ENCODE peak calls at places on chromosomes 16 and 17, in six cellular contexts. One of them, this sample, is unnamed.

GRCh38 chr17:6843241-6843890 is 11.8 kb upstream of the TEKT1 start:
- DNase-seq in A549: peak; percentile 74
- DNase-seq in left ventricle myocardium inferior: no peak
- DNase-seq in IMR-90: peak; percentile 52
- DNase-seq in CD8-positive, alpha-beta T cell: no peak
- DNase-seq in tibial nerve: no peak
- DNase-seq in this sample: no peak

GRCh38 chr17:79251824-79252223 is 177.2 kb downstream of the ENGASE start:
- DNase-seq in A549: no peak
- DNase-seq in left ventricle myocardium inferior: no peak
- DNase-seq in IMR-90: no peak
- DNase-seq in CD8-positive, alpha-beta T cell: no peak
- DNase-seq in tibial nerve: no peak
- DNase-seq in this sample: no peak

GRCh38 chr17:72724375-72724774 is 368.1 kb downstream of the SLC39A11 start:
- DNase-seq in A549: no peak
- DNase-seq in left ventricle myocardium inferior: no peak
- DNase-seq in IMR-90: peak; percentile 66
- DNase-seq in CD8-positive, alpha-beta T cell: no peak
- DNase-seq in tibial nerve: no peak
- DNase-seq in this sample: no peak

GRCh38 chr16:65106792-65107191 is 15.1 kb downstream of the CDH11 start:
- DNase-seq in A549: no peak
- DNase-seq in left ventricle myocardium inferior: no peak
- DNase-seq in IMR-90: peak; percentile 63
- DNase-seq in CD8-positive, alpha-beta T cell: no peak
- DNase-seq in tibial nerve: no peak
- DNase-seq in this sample: no peak

GRCh38 chr16:12573730-12574383 is 229.8 kb downstream of the CPPED1 start:
- DNase-seq in A549: peak; percentile 71
- DNase-seq in left ventricle myocardium inferior: peak; percentile 34
- DNase-seq in IMR-90: no peak
- DNase-seq in CD8-positive, alpha-beta T cell: peak; percentile 61
- DNase-seq in tibial nerve: no peak
- DNase-seq in this sample: no peak

GRCh38 chr17:4678448-4679026 is 25.4 kb downstream of the PELP1 start:
- DNase-seq in A549: peak; percentile 78
- DNase-seq in left ventricle myocardium inferior: no peak
- DNase-seq in IMR-90: peak; percentile 96
- DNase-seq in CD8-positive, alpha-beta T cell: no peak
- DNase-seq in tibial nerve: no peak
- DNase-seq in this sample: no peak

GRCh38 chr17:74156878-74157277 is 46.6 kb upstream of the RPL38 start:
- DNase-seq in A549: no peak
- DNase-seq in left ventricle myocardium inferior: no peak
- DNase-seq in IMR-90: no peak
- DNase-seq in CD8-positive, alpha-beta T cell: no peak
- DNase-seq in tibial nerve: no peak
- DNase-seq in this sample: no peak

GRCh38 chr16:66714659-66715307 is 18.2 kb upstream of the CMTM4 start:
- DNase-seq in A549: no peak
- DNase-seq in left ventricle myocardium inferior: no peak
- DNase-seq in IMR-90: no peak
- DNase-seq in CD8-positive, alpha-beta T cell: no peak
- DNase-seq in tibial nerve: no peak
- DNase-seq in this sample: no peak

GRCh38 chr16:89473791-89474414 is 16.5 kb downstream of the ANKRD11 start:
- DNase-seq in A549: no peak
- DNase-seq in left ventricle myocardium inferior: no peak
- DNase-seq in IMR-90: peak; percentile 56
- DNase-seq in CD8-positive, alpha-beta T cell: no peak
- DNase-seq in tibial nerve: no peak
- DNase-seq in this sample: no peak

GRCh38 chr17:73196500-73196899 is 3.6 kb downstream of the COG1 start:
- DNase-seq in A549: peak; percentile 61
- DNase-seq in left ventricle myocardium inferior: no peak
- DNase-seq in IMR-90: no peak
- DNase-seq in CD8-positive, alpha-beta T cell: no peak
- DNase-seq in tibial nerve: no peak
- DNase-seq in this sample: no peak

GRCh38 chr16:89282523-89282922 is 65.0 kb downstream of the ZNF778 start:
- DNase-seq in A549: no peak
- DNase-seq in left ventricle myocardium inferior: no peak
- DNase-seq in IMR-90: no peak
- DNase-seq in CD8-positive, alpha-beta T cell: no peak
- DNase-seq in tibial nerve: no peak
- DNase-seq in this sample: no peak

GRCh38 chr16:67530013-67530939 is 1.6 kb downstream of the RIPOR1 start:
- DNase-seq in A549: no peak
- DNase-seq in left ventricle myocardium inferior: peak; percentile 82
- DNase-seq in IMR-90: peak; percentile 76
- DNase-seq in CD8-positive, alpha-beta T cell: no peak
- DNase-seq in tibial nerve: peak; percentile 44
- DNase-seq in this sample: peak; percentile 96

GRCh38 chr17:38448208-38448776 is 20.0 kb downstream of the ARHGAP23 start:
- DNase-seq in A549: no peak
- DNase-seq in left ventricle myocardium inferior: no peak
- DNase-seq in IMR-90: peak; percentile 46
- DNase-seq in CD8-positive, alpha-beta T cell: no peak
- DNase-seq in tibial nerve: no peak
- DNase-seq in this sample: no peak

GRCh38 chr16:19115148-19116021 is 1.6 kb downstream of the ITPRIPL2 start:
- DNase-seq in A549: no peak
- DNase-seq in left ventricle myocardium inferior: peak; percentile 53
- DNase-seq in IMR-90: no peak
- DNase-seq in CD8-positive, alpha-beta T cell: no peak
- DNase-seq in tibial nerve: no peak
- DNase-seq in this sample: peak; percentile 71

GRCh38 chr17:7587420-7587786 is 2.5 kb downstream of the SOX15 start:
- DNase-seq in A549: no peak
- DNase-seq in left ventricle myocardium inferior: no peak
- DNase-seq in IMR-90: peak; percentile 98
- DNase-seq in CD8-positive, alpha-beta T cell: no peak
- DNase-seq in tibial nerve: no peak
- DNase-seq in this sample: no peak

GRCh38 chr17:78315355-78316114 is 44.3 kb downstream of the SOCS3 start:
- DNase-seq in A549: peak; percentile 94
- DNase-seq in left ventricle myocardium inferior: peak; percentile 76
- DNase-seq in IMR-90: peak; percentile 92
- DNase-seq in CD8-positive, alpha-beta T cell: no peak
- DNase-seq in tibial nerve: peak; percentile 86
- DNase-seq in this sample: peak; percentile 97

GRCh38 chr17:3828151-3828851 is 17.7 kb downstream of the NCBP3 start:
- DNase-seq in A549: no peak
- DNase-seq in left ventricle myocardium inferior: no peak
- DNase-seq in IMR-90: peak; percentile 86
- DNase-seq in CD8-positive, alpha-beta T cell: no peak
- DNase-seq in tibial nerve: no peak
- DNase-seq in this sample: no peak

GRCh38 chr16:14315683-14316320 is 244.7 kb downstream of the MRTFB start:
- DNase-seq in A549: no peak
- DNase-seq in left ventricle myocardium inferior: no peak
- DNase-seq in IMR-90: no peak
- DNase-seq in CD8-positive, alpha-beta T cell: no peak
- DNase-seq in tibial nerve: no peak
- DNase-seq in this sample: no peak

GRCh38 chr17:40345161-40346034 is 19.1 kb downstream of the GJD3 start:
- DNase-seq in A549: peak; percentile 72
- DNase-seq in left ventricle myocardium inferior: peak; percentile 84
- DNase-seq in IMR-90: peak; percentile 51
- DNase-seq in CD8-positive, alpha-beta T cell: no peak
- DNase-seq in tibial nerve: no peak
- DNase-seq in this sample: peak; percentile 94

GRCh38 chr16:53821957-53822625 is 118.1 kb downstream of the FTO start:
- DNase-seq in A549: peak; percentile 45
- DNase-seq in left ventricle myocardium inferior: no peak
- DNase-seq in IMR-90: peak; percentile 80
- DNase-seq in CD8-positive, alpha-beta T cell: no peak
- DNase-seq in tibial nerve: no peak
- DNase-seq in this sample: no peak
- TF ChIP-seq CTCF in A549: no peak
- TF ChIP-seq CTCF in left ventricle myocardium inferior: no peak
- TF ChIP-seq CTCF in IMR-90: no peak
- TF ChIP-seq CTCF in CD8-positive, alpha-beta T cell: no peak
- TF ChIP-seq CTCF in tibial nerve: no peak
- TF ChIP-seq CTCF in this sample: no peak

GRCh38 chr16:57479422-57480126 is 6.7 kb downstream of the DOK4 start:
- DNase-seq in A549: peak; percentile 82
- DNase-seq in left ventricle myocardium inferior: peak; percentile 58
- DNase-seq in IMR-90: peak; percentile 54
- DNase-seq in CD8-positive, alpha-beta T cell: no peak
- DNase-seq in tibial nerve: no peak
- DNase-seq in this sample: no peak
- H3K4me3 ChIP-seq in A549: peak overlapping the region; percentile 48
- H3K4me3 ChIP-seq in left ventricle myocardium inferior: peak overlapping the region; percentile 69
- H3K4me3 ChIP-seq in IMR-90: peak overlapping the region; percentile 42
- H3K4me3 ChIP-seq in CD8-positive, alpha-beta T cell: no peak overlapping the region
- H3K4me3 ChIP-seq in tibial nerve: peak overlapping the region; percentile 58
- H3K4me3 ChIP-seq in this sample: peak overlapping the region; percentile 70

DNA sequence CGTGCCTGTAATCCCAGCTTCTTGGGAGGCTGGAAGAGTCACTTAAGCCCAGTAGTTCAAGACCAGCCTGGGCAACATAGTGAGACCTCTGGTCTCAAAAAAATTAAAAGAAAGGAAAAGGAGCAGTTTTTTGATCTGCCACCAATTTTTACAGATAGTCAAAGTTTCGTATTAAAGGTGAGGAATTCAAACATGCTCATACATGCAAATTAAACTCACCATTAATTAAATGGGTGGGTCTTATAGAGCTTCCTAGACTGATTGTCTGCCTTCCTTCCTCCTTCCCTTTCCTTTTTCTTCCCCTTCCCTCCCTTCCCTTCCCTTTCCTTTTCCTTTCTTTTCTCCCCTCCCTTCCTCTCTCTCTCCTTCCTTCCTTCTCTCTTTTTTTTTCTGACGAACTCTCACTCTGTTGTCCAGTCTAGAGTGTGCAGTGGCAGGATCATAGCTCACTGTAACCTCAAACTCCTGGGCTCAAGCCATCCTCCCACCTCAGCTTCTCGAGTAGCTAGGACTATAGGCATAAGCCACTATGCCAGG is 36.4 kb upstream of the VPS4A start:
- DNase-seq in A549: no peak
- DNase-seq in left ventricle myocardium inferior: no peak
- DNase-seq in IMR-90: no peak
- DNase-seq in CD8-positive, alpha-beta T cell: no peak
- DNase-seq in tibial nerve: no peak
- DNase-seq in this sample: no peak
- TF ChIP-seq CTCF in A549: no peak
- TF ChIP-seq CTCF in left ventricle myocardium inferior: no peak
- TF ChIP-seq CTCF in IMR-90: no peak
- TF ChIP-seq CTCF in CD8-positive, alpha-beta T cell: no peak
- TF ChIP-seq CTCF in tibial nerve: no peak
- TF ChIP-seq CTCF in this sample: no peak

DNA sequence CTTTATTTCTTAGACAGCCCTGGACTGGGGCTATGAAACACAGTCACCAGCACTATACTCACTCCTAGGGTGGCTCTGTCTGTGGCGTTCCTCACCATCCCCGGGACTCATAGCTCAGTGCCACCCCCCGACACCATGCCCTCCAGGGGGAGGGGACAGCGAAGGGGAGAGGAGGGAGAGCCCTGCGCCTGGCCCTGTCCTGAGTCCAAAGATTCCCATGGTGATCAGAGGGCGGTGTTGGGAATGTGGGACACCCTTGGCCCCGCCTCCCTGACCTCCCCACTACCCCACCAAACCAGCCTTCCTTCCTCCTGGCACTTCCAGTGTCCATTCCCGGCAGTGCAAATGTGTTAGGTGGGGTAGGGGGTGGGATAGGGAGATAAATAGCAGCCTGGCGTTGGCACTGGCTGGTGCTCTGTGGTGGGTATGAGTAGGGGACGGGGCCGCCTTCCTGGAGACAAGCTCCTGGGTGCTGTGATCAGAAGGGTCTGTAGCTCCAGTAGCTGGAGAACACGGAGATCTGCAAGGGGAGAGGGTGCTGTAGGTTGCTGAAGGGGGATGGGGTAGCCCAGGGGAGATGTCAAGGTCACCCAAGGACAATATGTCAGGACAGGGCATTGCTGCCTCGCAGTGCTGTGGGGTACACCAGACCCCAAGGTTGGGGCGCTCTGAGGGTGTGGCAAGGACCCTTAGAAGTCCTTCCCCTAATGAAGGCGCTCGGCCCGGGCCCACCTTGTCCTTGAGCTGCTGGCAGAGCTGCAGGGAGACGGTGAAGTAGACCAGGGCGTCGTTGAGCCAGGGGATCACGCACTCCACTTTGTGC is 2.0 kb downstream of the SMIM22 start:
- DNase-seq in A549: no peak
- DNase-seq in left ventricle myocardium inferior: no peak
- DNase-seq in IMR-90: no peak
- DNase-seq in CD8-positive, alpha-beta T cell: no peak
- DNase-seq in tibial nerve: no peak
- DNase-seq in this sample: peak; percentile 63
- H3K4me3 ChIP-seq in A549: no peak overlapping the region
- H3K4me3 ChIP-seq in left ventricle myocardium inferior: no peak overlapping the region
- H3K4me3 ChIP-seq in IMR-90: no peak overlapping the region
- H3K4me3 ChIP-seq in CD8-positive, alpha-beta T cell: no peak overlapping the region
- H3K4me3 ChIP-seq in tibial nerve: no peak overlapping the region
- H3K4me3 ChIP-seq in this sample: no peak overlapping the region

GRCh38 chr16:30418350-30419181 is 11.2 kb downstream of the ZNF771 start:
- DNase-seq in A549: peak; percentile 36
- DNase-seq in left ventricle myocardium inferior: no peak
- DNase-seq in IMR-90: no peak
- DNase-seq in CD8-positive, alpha-beta T cell: no peak
- DNase-seq in tibial nerve: no peak
- DNase-seq in this sample: no peak
- TF ChIP-seq CTCF in A549: peak; percentile 3
- TF ChIP-seq CTCF in left ventricle myocardium inferior: no peak
- TF ChIP-seq CTCF in IMR-90: no peak
- TF ChIP-seq CTCF in CD8-positive, alpha-beta T cell: no peak
- TF ChIP-seq CTCF in tibial nerve: no peak
- TF ChIP-seq CTCF in this sample: no peak

DNA sequence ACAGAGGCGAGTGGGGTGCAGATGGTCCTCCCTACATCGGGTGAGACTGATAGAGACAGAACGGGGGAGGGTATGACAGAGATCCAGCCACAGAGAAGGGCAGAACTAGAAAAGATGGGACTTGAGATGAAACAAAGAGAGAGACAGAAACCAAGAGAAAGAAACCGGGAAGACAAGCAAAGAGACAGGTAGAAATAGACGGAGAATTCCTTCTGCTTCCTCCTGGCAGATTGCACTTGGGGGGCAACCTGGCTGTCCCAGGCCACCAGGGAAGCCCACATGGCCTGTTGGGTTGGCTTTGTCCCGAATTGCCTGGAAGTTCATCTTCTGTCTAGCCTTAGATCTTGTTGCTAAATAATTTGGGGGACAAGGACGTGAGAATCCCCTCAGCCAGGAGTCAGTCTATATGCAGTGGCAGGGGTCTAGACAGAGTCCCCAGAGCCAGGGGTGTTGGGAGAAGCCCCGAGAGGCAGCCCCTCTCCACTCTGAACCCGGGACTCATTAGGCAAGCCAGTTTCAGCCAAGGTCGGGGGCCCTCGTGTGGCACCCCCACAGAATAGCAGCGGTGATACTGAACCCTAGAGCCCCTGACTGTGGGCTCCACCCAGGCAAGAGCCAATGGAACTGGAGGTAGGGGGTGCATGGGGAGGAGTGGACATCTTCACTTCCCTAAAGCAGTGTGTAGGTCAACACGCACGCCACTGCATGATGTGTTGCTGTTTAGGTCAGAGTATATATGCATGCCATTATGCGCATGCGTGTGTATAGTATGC is 626 bp upstream of the TSPOAP1 start:
- DNase-seq in A549: no peak
- DNase-seq in left ventricle myocardium inferior: peak; percentile 30
- DNase-seq in IMR-90: no peak
- DNase-seq in CD8-positive, alpha-beta T cell: peak; percentile 90
- DNase-seq in tibial nerve: no peak
- DNase-seq in this sample: peak; percentile 81
- H3K4me3 ChIP-seq in A549: no peak overlapping the region
- H3K4me3 ChIP-seq in left ventricle myocardium inferior: no peak overlapping the region
- H3K4me3 ChIP-seq in IMR-90: no peak overlapping the region
- H3K4me3 ChIP-seq in CD8-positive, alpha-beta T cell: peak overlapping the region; percentile 90
- H3K4me3 ChIP-seq in tibial nerve: peak overlapping the region; percentile 2
- H3K4me3 ChIP-seq in this sample: no peak overlapping the region

GRCh38 chr17:19762515-19762961 is 14.4 kb upstream of the ALDH3A1 start:
- DNase-seq in A549: peak; percentile 84
- DNase-seq in left ventricle myocardium inferior: peak; percentile 75
- DNase-seq in IMR-90: peak; percentile 59
- DNase-seq in CD8-positive, alpha-beta T cell: peak; percentile 81
- DNase-seq in tibial nerve: peak; percentile 55
- DNase-seq in this sample: peak; percentile 86
- TF ChIP-seq CTCF in A549: peak; percentile 91
- TF ChIP-seq CTCF in left ventricle myocardium inferior: peak; percentile 81
- TF ChIP-seq CTCF in IMR-90: peak; percentile 80
- TF ChIP-seq CTCF in CD8-positive, alpha-beta T cell: no peak
- TF ChIP-seq CTCF in tibial nerve: peak; percentile 90
- TF ChIP-seq CTCF in this sample: peak; percentile 53